ENCODE peak calls at places on chromosomes 2 and 18, in eight cellular contexts. A is astrocyte; H is cerebellum; W is stimulated activated CD4-positive, alpha-beta T cell treated with anti-CD3 and anti-CD28 coated beads, Interleukin-15, amount 100 ng/mL, for 24 hours; X is T-helper 17 cell; B is mucosa of gallbladder; E is aorta; S is GM13977. J is an unnamed sample.

GRCh38 chr2:216017365-216017764 is 4.0 kb upstream of the MREG start:
- DNase-seq in A (no peak), H (no peak), W (peak), X (no peak), B (no peak), E (no peak), S (peak), J (peak)

GRCh38 chr18:1663879-1664705 is 759.4 kb downstream of the ADCYAP1 start:
- DNase-seq in A (peak), H (no peak), W (peak), X (no peak), B (peak), E (peak), S (peak), J (peak)

GRCh38 chr2:56364902-56365301 is 181.1 kb downstream of the CCDC85A start:
- DNase-seq in A (no peak), H (no peak), W (no peak), X (no peak), B (no peak), E (no peak), S (no peak), J (no peak)

GRCh38 chr2:150522269-150522668 is 34.8 kb upstream of the RND3 start:
- DNase-seq in A (peak), H (no peak), W (no peak), X (no peak), B (no peak), E (no peak), S (no peak), J (no peak)

GRCh38 chr2:127414855-127415592 is 3.2 kb upstream of the PROC start:
- DNase-seq in A (no peak), H (no peak), W (no peak), X (no peak), B (no peak), E (no peak), S (no peak), J (no peak)

GRCh38 chr2:217218269-217219140 is 358.6 kb upstream of the TNP1 start:
- DNase-seq in A (peak), H (no peak), W (peak), X (no peak), B (no peak), E (peak), S (peak), J (peak)

GRCh38 chr2:206556357-206556949 is 85.8 kb upstream of the FAM237A start:
- DNase-seq in A (peak), H (peak), W (no peak), X (no peak), B (no peak), E (no peak), S (peak), J (peak)

GRCh38 chr2:54601339-54601738 is 122.1 kb upstream of the EML6 start:
- DNase-seq in A (peak), H (no peak), W (no peak), X (no peak), B (no peak), E (no peak), S (no peak), J (no peak)

GRCh38 chr18:35603528-35603927 is 22.0 kb downstream of the GALNT1 start:
- DNase-seq in A (no peak), H (no peak), W (no peak), X (no peak), B (no peak), E (no peak), S (no peak), J (no peak)

GRCh38 chr2:73830871-73831401 is 2.2 kb downstream of the STAMBP start:
- DNase-seq in A (peak), H (no peak), W (peak), X (no peak), B (no peak), E (no peak), S (no peak), J (no peak)

GRCh38 chr2:174048238-174048637 is 83.1 kb upstream of the SP3 start:
- DNase-seq in A (no peak), H (no peak), W (no peak), X (no peak), B (no peak), E (no peak), S (peak), J (peak)

GRCh38 chr18:13222371-13223281 is 4.1 kb downstream of the LDLRAD4 start:
- DNase-seq in A (peak), H (no peak), W (no peak), X (no peak), B (peak), E (peak), S (no peak), J (no peak)

GRCh38 chr2:122451040-122451439 is 695.6 kb downstream of the TSN start:
- DNase-seq in A (no peak), H (no peak), W (no peak), X (no peak), B (no peak), E (no peak), S (no peak), J (peak)

GRCh38 chr2:218895758-218896500 is 15.3 kb downstream of the WNT10A start:
- DNase-seq in A (no peak), H (no peak), W (peak), X (no peak), B (no peak), E (no peak), S (peak), J (no peak)

GRCh38 chr2:16950436-16950835 is 284.8 kb upstream of the CYRIA start:
- DNase-seq in A (no peak), H (no peak), W (no peak), X (no peak), B (no peak), E (no peak), S (no peak), J (no peak)

GRCh38 chr2:75174981-75175380 is 24.3 kb downstream of the TACR1 start:
- DNase-seq in A (no peak), H (no peak), W (no peak), X (no peak), B (no peak), E (no peak), S (no peak), J (no peak)

GRCh38 chr2:236673126-236673822 is 103.6 kb downstream of the ACKR3 start:
- DNase-seq in A (no peak), H (no peak), W (no peak), X (no peak), B (no peak), E (no peak), S (no peak), J (no peak)

GRCh38 chr18:74065366-74065765 is 82.3 kb downstream of the FBXO15 start:
- DNase-seq in A (no peak), H (no peak), W (no peak), X (no peak), B (no peak), E (no peak), S (no peak), J (no peak)

GRCh38 chr18:35024965-35025364 is 16.2 kb upstream of the MAPRE2 start:
- DNase-seq in A (peak), H (no peak), W (no peak), X (no peak), B (peak), E (peak), S (no peak), J (no peak)

GRCh38 chr2:134127496-134127895 is 126.4 kb upstream of the MGAT5 start:
- DNase-seq in A (no peak), H (no peak), W (peak), X (no peak), B (peak), E (no peak), S (peak), J (peak)

GRCh38 chr2:20225294-20226151 is 593 bp upstream of the SDC1 start:
- DNase-seq in A (no peak), H (peak), W (peak), X (no peak), B (peak), E (no peak), S (peak), J (peak)

GRCh38 chr2:221335106-221335505 is 237.0 kb downstream of the EPHA4 start:
- DNase-seq in A (no peak), H (no peak), W (no peak), X (no peak), B (no peak), E (no peak), S (no peak), J (no peak)

GRCh38 chr2:9737053-9737875 is 106.0 kb upstream of the TAF1B start:
- DNase-seq in A (no peak), H (peak), W (no peak), X (no peak), B (no peak), E (no peak), S (peak), J (peak)

GRCh38 chr2:205613970-205614559 is 68.2 kb upstream of the NRP2 start:
- DNase-seq in A (no peak), H (no peak), W (no peak), X (no peak), B (no peak), E (no peak), S (no peak), J (no peak)

GRCh38 chr2:235270951-235271350 is 222.9 kb upstream of the AGAP1 start:
- DNase-seq in A (peak), H (no peak), W (peak), X (no peak), B (no peak), E (no peak), S (peak), J (peak)

GRCh38 chr2:197274349-197274748 is 36.2 kb downstream of the ANKRD44 start:
- DNase-seq in A (no peak), H (no peak), W (no peak), X (no peak), B (no peak), E (no peak), S (no peak), J (no peak)

GRCh38 chr18:77068321-77068841 is 64.2 kb downstream of the MBP start:
- DNase-seq in A (peak), H (no peak), W (peak), X (no peak), B (no peak), E (no peak), S (no peak), J (no peak)

GRCh38 chr2:233764264-233764663 is 4.2 kb downstream of the UGT1A1 start:
- DNase-seq in A (peak), H (no peak), W (no peak), X (no peak), B (peak), E (no peak), S (no peak), J (no peak)

GRCh38 chr18:9782073-9782857 is 74.2 kb downstream of the RAB31 start:
- DNase-seq in A (peak), H (no peak), W (no peak), X (no peak), B (no peak), E (no peak), S (no peak), J (no peak)

GRCh38 chr18:48917579-48918101 is 33.1 kb downstream of the SMAD7 start:
- DNase-seq in A (no peak), H (no peak), W (no peak), X (no peak), B (no peak), E (no peak), S (no peak), J (no peak)

GRCh38 chr18:4821801-4822200 is 366.7 kb upstream of the DLGAP1 start:
- DNase-seq in A (no peak), H (peak), W (no peak), X (no peak), B (no peak), E (no peak), S (no peak), J (no peak)

GRCh38 chr2:109473006-109473380 is 140.8 kb downstream of the SEPTIN10 start:
- DNase-seq in A (no peak), H (no peak), W (no peak), X (no peak), B (no peak), E (no peak), S (no peak), J (no peak)

GRCh38 chr2:9139491-9140443 is 66.8 kb upstream of the ASAP2 start:
- DNase-seq in A (no peak), H (peak), W (peak), X (peak), B (peak), E (peak), S (peak), J (peak)

GRCh38 chr2:176093145-176093888 is 796 bp downstream of the HOXD13 start:
- DNase-seq in A (no peak), H (no peak), W (no peak), X (no peak), B (no peak), E (peak), S (no peak), J (no peak)

J was measured in GM20000.